ENCODE peak calls at places on chromosomes 3 and 15, in five cellular contexts. V, Q, O, C and H are unnamed samples.

GRCh38 chr3:180934638-180935037 is 22.2 kb downstream of the FXR1 start:
- DNase-seq in O (peak), Q (no peak), C (no peak), V (no peak), H (no peak)

GRCh38 chr3:69893274-69893673 is 106.3 kb upstream of the SAMMSON start:
- DNase-seq in O (no peak), C (no peak), Q (no peak), V (no peak), H (no peak)

GRCh38 chr3:173913397-173913796 is 515.9 kb downstream of the NLGN1 start:
- DNase-seq in Q (no peak), V (peak), O (no peak), C (no peak), H (no peak)

GRCh38 chr3:40921251-40921650 is 278.1 kb upstream of the CTNNB1 start:
- DNase-seq in O (no peak), V (no peak), Q (no peak), C (no peak), H (no peak)

GRCh38 chr3:8650583-8651416 is 6.2 kb upstream of the SSUH2 start:
- DNase-seq in C (no peak), V (no peak), O (no peak), Q (no peak), H (no peak)

GRCh38 chr15:88860212-88860611 is 35.1 kb downstream of the HAPLN3 start:
- DNase-seq in O (no peak), Q (no peak), C (no peak), V (no peak), H (no peak)

GRCh38 chr15:100043069-100043641 is 298.6 kb downstream of the ADAMTS17 start:
- DNase-seq in O (peak), C (peak), Q (no peak), V (no peak), H (peak)

GRCh38 chr3:15638891-15639262 is 37.3 kb downstream of the BTD start:
- DNase-seq in C (no peak), Q (peak), V (no peak), O (no peak), H (no peak)

GRCh38 chr3:45642731-45643152 is 46.5 kb upstream of the SACM1L start:
- DNase-seq in C (no peak), Q (no peak), O (no peak), V (no peak), H (no peak)

GRCh38 chr3:72032435-72033118 is 247.6 kb upstream of the PROK2 start:
- DNase-seq in Q (no peak), V (no peak), C (no peak), O (no peak), H (no peak)

GRCh38 chr15:49697121-49697520 is 76.3 kb downstream of the DTWD1 start:
- DNase-seq in O (no peak), V (no peak), Q (no peak), C (no peak), H (no peak)

GRCh38 chr3:13414040-13414729 is 5.9 kb downstream of the NUP210 start:
- DNase-seq in C (no peak), O (peak), V (peak), Q (peak), H (no peak)

GRCh38 chr15:86235667-86236066 is 156.0 kb downstream of the AGBL1 start:
- DNase-seq in V (no peak), Q (no peak), C (no peak), O (no peak), H (no peak)

GRCh38 chr15:69576035-69576526 is 123.5 kb downstream of the RPLP1 start:
- DNase-seq in O (peak), Q (peak), V (peak), C (peak), H (no peak)

GRCh38 chr3:165206454-165207266 is 10.5 kb upstream of the SLITRK3 start:
- DNase-seq in C (peak), O (peak), Q (peak), V (peak), H (peak)

GRCh38 chr3:184389935-184390528 is 10.2 kb downstream of the CHRD start:
- DNase-seq in O (no peak), Q (no peak), C (no peak), V (no peak), H (no peak)

GRCh38 chr15:64692166-64692565 is 83.2 kb downstream of the RBPMS2 start:
- DNase-seq in Q (no peak), C (no peak), V (no peak), O (no peak), H (no peak)

GRCh38 chr3:134374791-134375541 is 719 bp upstream of the AMOTL2 start:
- DNase-seq in Q (no peak), O (peak), C (peak), V (peak), H (no peak)

GRCh38 chr3:162538906-162539305 is 1042.3 kb downstream of the OTOL1 start:
- DNase-seq in Q (no peak), C (no peak), V (no peak), O (no peak), H (no peak)

GRCh38 chr15:44812029-44812517 is 75.7 kb downstream of the TRIM69 start:
- DNase-seq in V (peak), O (peak), C (no peak), Q (no peak), H (no peak)